ENCODE peak calls at places on chromosomes 2 and 18, in nine cellular contexts. C, Y, V, Z, W, H, P, I and J are unnamed samples.

GRCh38 chr2:216649573-216649972 is 16.4 kb downstream of the IGFBP2 start:
- DNase-seq in C (no peak), Y (no peak), V (no peak), Z (no peak), W (no peak), H (no peak), P (no peak), I (no peak), J (no peak)

GRCh38 chr2:2182688-2183087 is 148.4 kb downstream of the MYT1L start:
- DNase-seq in C (no peak), Y (no peak), V (no peak), Z (no peak), W (peak), H (no peak), P (no peak), I (no peak), J (no peak)

GRCh38 chr18:69257861-69258458 is 142.7 kb upstream of the DOK6 start:
- DNase-seq in C (no peak), Y (peak), V (no peak), Z (no peak), W (no peak), H (no peak), P (no peak), I (no peak), J (no peak)

GRCh38 chr18:76368976-76369375 is 126.1 kb downstream of the ZNF516 start:
- DNase-seq in C (no peak), Y (no peak), V (no peak), Z (peak), W (no peak), H (no peak), P (no peak), I (no peak), J (no peak)

GRCh38 chr18:52150050-52150449 is 189.9 kb upstream of the DCC start:
- DNase-seq in C (no peak), Y (no peak), V (no peak), Z (no peak), W (no peak), H (no peak), P (no peak), I (no peak), J (no peak)

GRCh38 chr2:4673025-4673489 is 969.7 kb downstream of the DCDC2C start:
- DNase-seq in C (no peak), Y (no peak), V (no peak), Z (no peak), W (no peak), H (no peak), P (no peak), I (no peak), J (no peak)

GRCh38 chr2:201357216-201357615 is at the start of gene FLACC1:
- DNase-seq in C (no peak), Y (no peak), V (peak), Z (no peak), W (peak), H (no peak), P (peak), I (no peak), J (no peak)

GRCh38 chr2:121468936-121469335 is 61.7 kb upstream of the RNU4ATAC start:
- DNase-seq in C (no peak), Y (no peak), V (no peak), Z (no peak), W (no peak), H (no peak), P (no peak), I (no peak), J (no peak)

GRCh38 chr2:96102596-96103387 is 13.6 kb downstream of the ADRA2B start:
- DNase-seq in C (no peak), Y (no peak), V (no peak), Z (peak), W (no peak), H (no peak), P (peak), I (peak), J (no peak)

GRCh38 chr2:109612991-109613921 is 510 bp downstream of the SEPTIN10 start:
- DNase-seq in C (no peak), Y (no peak), V (no peak), Z (peak), W (peak), H (peak), P (no peak), I (peak), J (peak)

GRCh38 chr2:66443183-66443976 is 8.5 kb downstream of the MEIS1 start:
- DNase-seq in C (no peak), Y (no peak), V (no peak), Z (no peak), W (no peak), H (no peak), P (peak), I (no peak), J (no peak)

GRCh38 chr2:62306751-62307468 is 111.0 kb downstream of the B3GNT2 start:
- DNase-seq in C (no peak), Y (no peak), V (peak), Z (no peak), W (no peak), H (no peak), P (no peak), I (no peak), J (no peak)

GRCh38 chr2:112031916-112032582 is 23.0 kb upstream of the TMEM87B start:
- DNase-seq in C (no peak), Y (no peak), V (no peak), Z (no peak), W (peak), H (no peak), P (no peak), I (no peak), J (no peak)

DNA sequence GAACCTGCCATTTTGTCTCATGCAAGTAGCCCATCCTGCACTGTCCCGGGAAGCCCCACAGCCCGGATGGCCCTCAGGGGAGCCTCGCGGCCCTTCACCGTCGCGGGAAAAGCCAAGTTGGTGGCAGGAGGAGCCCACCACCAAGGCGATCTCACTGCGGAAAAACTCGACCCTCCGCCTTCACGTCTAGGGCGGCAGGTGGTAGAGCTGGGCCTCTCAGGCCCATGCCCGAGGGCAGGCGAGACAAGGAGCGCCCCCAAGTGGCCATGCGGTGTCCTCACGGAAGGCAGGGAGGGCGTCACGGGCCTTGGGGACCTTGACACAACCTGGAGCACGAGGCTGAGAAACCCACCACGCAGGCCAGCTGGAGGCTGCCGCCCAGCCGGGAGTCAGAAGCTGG is 34.8 kb upstream of the SKA1 start:
- DNase-seq in C (no peak), Y (no peak), V (no peak), Z (no peak), W (no peak), H (no peak), P (peak), I (no peak), J (no peak)
- TF ChIP-seq CTCF in C (no peak), Y (no peak), V (no peak), Z (no peak), W (no peak), H (no peak), P (peak), I (no peak), J (peak)

GRCh38 chr2:202494300-202494699 is 118.2 kb downstream of the BMPR2 start:
- DNase-seq in C (no peak), Y (peak), V (peak), Z (no peak), W (no peak), H (peak), P (no peak), I (no peak), J (no peak)
- TF ChIP-seq CTCF in C (no peak), Y (no peak), V (no peak), Z (no peak), W (no peak), H (no peak), P (no peak), I (no peak), J (no peak)

GRCh38 chr2:132416996-132417395 is 391 bp downstream of the GPR39 start:
- DNase-seq in C (no peak), Y (no peak), V (no peak), Z (no peak), W (no peak), H (no peak), P (no peak), I (peak), J (no peak)
- TF ChIP-seq CTCF in C (no peak), Y (peak), V (no peak), Z (no peak), W (no peak), H (no peak), P (no peak), I (no peak), J (no peak)

DNA sequence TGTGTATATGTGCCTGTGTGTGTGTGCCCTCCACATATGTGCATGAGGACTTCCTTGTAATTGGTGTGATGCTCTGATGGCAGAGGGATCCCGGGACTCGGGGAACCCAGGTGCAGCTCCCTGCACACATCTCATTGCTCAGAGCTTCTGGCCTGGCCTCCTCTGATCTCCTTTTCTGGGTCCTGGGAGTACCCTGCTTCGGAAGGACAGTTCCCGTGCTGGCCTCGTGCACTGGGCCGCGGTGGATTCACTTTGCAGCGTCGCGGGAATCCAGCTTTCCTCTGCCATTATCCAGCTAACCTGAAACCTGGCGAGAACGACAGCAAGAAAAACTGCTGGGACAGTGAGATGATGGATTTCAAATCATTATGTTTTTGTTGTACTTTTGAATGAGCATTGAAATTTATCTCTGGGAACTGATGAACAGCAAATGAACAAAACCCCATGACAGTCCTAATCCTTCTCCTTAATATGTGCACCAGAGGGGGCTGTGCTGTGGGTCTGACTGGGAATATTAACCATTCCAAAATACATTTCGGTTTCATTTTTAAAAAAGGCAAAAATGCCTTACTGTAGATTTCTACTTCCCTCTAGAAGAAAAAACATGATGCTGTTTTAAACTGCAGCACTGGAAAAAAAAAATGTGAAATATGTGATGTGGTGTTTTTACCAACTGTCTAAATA is 78.2 kb downstream of the PTGR3 start:
- DNase-seq in C (no peak), Y (no peak), V (no peak), Z (peak), W (no peak), H (no peak), P (no peak), I (no peak), J (no peak)
- TF ChIP-seq CTCF in C (no peak), Y (peak), V (no peak), Z (no peak), W (no peak), H (no peak), P (no peak), I (no peak), J (no peak)

GRCh38 chr2:156778916-156779315 is 342.7 kb downstream of the GPD2 start:
- DNase-seq in C (no peak), Y (no peak), V (no peak), Z (no peak), W (no peak), H (no peak), P (no peak), I (no peak), J (no peak)
- TF ChIP-seq CTCF in C (no peak), Y (no peak), V (no peak), Z (no peak), W (no peak), H (no peak), P (no peak), I (no peak), J (no peak)

GRCh38 chr2:13114391-13114790 is 397.7 kb downstream of the TRIB2 start:
- DNase-seq in C (no peak), Y (no peak), V (no peak), Z (no peak), W (no peak), H (no peak), P (no peak), I (no peak), J (no peak)

GRCh38 chr2:13109516-13109915 is 392.8 kb downstream of the TRIB2 start:
- DNase-seq in C (no peak), Y (no peak), V (no peak), Z (no peak), W (no peak), H (no peak), P (no peak), I (no peak), J (no peak)

GRCh38 chr2:13113016-13113415 is 396.3 kb downstream of the TRIB2 start:
- DNase-seq in C (no peak), Y (no peak), V (peak), Z (no peak), W (no peak), H (no peak), P (no peak), I (no peak), J (no peak)
- TF ChIP-seq CTCF in C (no peak), Y (no peak), V (no peak), Z (no peak), W (no peak), H (no peak), P (no peak), I (no peak), J (no peak)

GRCh38 chr2:29317801-29318485 is 202.7 kb downstream of the CLIP4 start:
- DNase-seq in C (no peak), Y (no peak), V (no peak), Z (no peak), W (no peak), H (no peak), P (no peak), I (no peak), J (no peak)

GRCh38 chr2:29310665-29311348 is 195.6 kb downstream of the CLIP4 start:
- DNase-seq in C (no peak), Y (no peak), V (no peak), Z (no peak), W (no peak), H (no peak), P (no peak), I (no peak), J (no peak)

GRCh38 chr2:29317077-29317517 is 201.9 kb downstream of the CLIP4 start:
- DNase-seq in C (no peak), Y (no peak), V (no peak), Z (no peak), W (no peak), H (no peak), P (no peak), I (no peak), J (peak)

GRCh38 chr2:29311458-29311857 is 196.2 kb downstream of the CLIP4 start:
- DNase-seq in C (no peak), Y (no peak), V (no peak), Z (no peak), W (no peak), H (no peak), P (no peak), I (no peak), J (no peak)

GRCh38 chr2:29314816-29315571 is 199.8 kb downstream of the CLIP4 start:
- DNase-seq in C (no peak), Y (no peak), V (no peak), Z (no peak), W (peak), H (no peak), P (peak), I (no peak), J (peak)
- TF ChIP-seq CTCF in C (no peak), Y (peak), V (no peak), Z (no peak), W (no peak), H (no peak), P (no peak), I (no peak), J (no peak)

GRCh38 chr2:103959174-103960125 is 894.5 kb upstream of the POU3F3 start:
- DNase-seq in C (no peak), Y (no peak), V (no peak), Z (no peak), W (no peak), H (peak), P (peak), I (no peak), J (no peak)
- TF ChIP-seq CTCF in C (no peak), Y (no peak), V (peak), Z (no peak), W (no peak), H (peak), P (peak), I (no peak), J (peak)

GRCh38 chr2:85309699-85310321 is 18.0 kb downstream of the TGOLN2 start:
- DNase-seq in C (no peak), Y (no peak), V (no peak), Z (no peak), W (no peak), H (no peak), P (no peak), I (no peak), J (no peak)
- TF ChIP-seq CTCF in C (no peak), Y (no peak), V (no peak), Z (no peak), W (no peak), H (no peak), P (no peak), I (no peak), J (no peak)